ENCODE peak calls at places on chromosomes 6 and 20, in five cellular contexts. H is AG10803, T is cardiac muscle cell, J is HCT116, L is lower lobe of right lung. Z is an unnamed sample.

GRCh38 chr6:43021270-43022047 is at the start of gene RRP36:
- DNase-seq in H (peak; percentile 65), J (no peak), T (peak; percentile 76), L (peak; percentile 91), Z (peak; percentile 89)

GRCh38 chr6:56361812-56362211 is 114.4 kb upstream of the COL21A1 start:
- DNase-seq in J (no peak), L (no peak), T (no peak), H (no peak), Z (no peak)

GRCh38 chr6:111482236-111482958 is 621 bp downstream of the REV3L start:
- DNase-seq in L (peak; percentile 66), J (no peak), H (peak; percentile 59), T (peak; percentile 45), Z (peak; percentile 78)

GRCh38 chr6:11080296-11080695 is 13.3 kb upstream of the SMIM13 start:
- DNase-seq in L (no peak), H (no peak), T (no peak), J (no peak), Z (no peak)

GRCh38 chr20:34011275-34011674 is 17.6 kb downstream of the RALY start:
- DNase-seq in L (no peak), T (no peak), H (no peak), J (no peak), Z (no peak)

GRCh38 chr6:11732036-11732545 is 46.5 kb downstream of the ADTRP start:
- DNase-seq in L (peak; percentile 80), J (no peak), T (peak; percentile 51), H (peak; percentile 97), Z (no peak)

GRCh38 chr6:1325471-1326309 is 13.8 kb downstream of the FOXQ1 start:
- DNase-seq in L (no peak), J (peak; percentile 37), H (peak; percentile 81), T (peak; percentile 84), Z (peak; percentile 67)

GRCh38 chr6:110590821-110591351 is 114.5 kb upstream of the SLC22A16 start:
- DNase-seq in T (peak; percentile 58), H (peak; percentile 22), L (no peak), J (no peak), Z (no peak)

GRCh38 chr20:34024733-34025351 is 31.1 kb downstream of the RALY start:
- DNase-seq in T (no peak), H (no peak), L (no peak), J (no peak), Z (no peak)

GRCh38 chr6:87623248-87623647 is 33.3 kb downstream of the ORC3 start:
- DNase-seq in H (peak; percentile 22), J (no peak), T (peak; percentile 61), L (no peak), Z (peak; percentile 28)

GRCh38 chr6:113936093-113936934 is 34.6 kb downstream of the HDAC2 start:
- DNase-seq in L (no peak), J (peak; percentile 33), T (peak; percentile 76), H (peak; percentile 70), Z (peak; percentile 59)

GRCh38 chr6:33439956-33440648 is 14.3 kb upstream of the ZBTB9 start:
- DNase-seq in T (no peak), L (no peak), J (no peak), H (no peak), Z (no peak)

GRCh38 chr6:17584241-17584803 is 15.8 kb upstream of the FAM8A1 start:
- DNase-seq in L (no peak), T (peak; percentile 87), H (peak; percentile 83), J (peak; percentile 66), Z (peak; percentile 79)

GRCh38 chr6:10555625-10556309 is 34.6 kb downstream of the GCNT2 start:
- DNase-seq in J (no peak), L (peak; percentile 65), H (peak; percentile 15), T (peak; percentile 24), Z (peak; percentile 50)

GRCh38 chr6:35177139-35177538 is 36.0 kb upstream of the TCP11 start:
- DNase-seq in J (no peak), T (no peak), L (no peak), H (no peak), Z (no peak)

GRCh38 chr6:28206527-28207243 is 18.4 kb upstream of the ZSCAN9 start:
- DNase-seq in L (no peak), T (no peak), J (no peak), H (peak; percentile 12), Z (no peak)

GRCh38 chr6:155787168-155787567 is 331.5 kb upstream of the NOX3 start:
- DNase-seq in T (no peak), L (no peak), H (no peak), J (no peak), Z (no peak)

GRCh38 chr20:20199338-20200160 is 147.2 kb downstream of the CFAP61 start:
- DNase-seq in J (no peak), T (no peak), H (no peak), L (no peak), Z (no peak)

GRCh38 chr6:154277578-154278128 is 79.0 kb downstream of the IPCEF1 start:
- DNase-seq in T (no peak), L (no peak), H (no peak), J (no peak), Z (no peak)

GRCh38 chr6:1317302-1317815 is 5.5 kb downstream of the FOXQ1 start:
- DNase-seq in T (no peak), J (no peak), L (no peak), H (no peak), Z (no peak)

GRCh38 chr6:153129873-153130514 is 1.1 kb downstream of the RGS17 start:
- DNase-seq in J (no peak), H (no peak), T (peak; percentile 33), L (no peak), Z (peak; percentile 15)

GRCh38 chr6:107763959-107764358 is 60.2 kb downstream of the SCML4 start:
- DNase-seq in T (peak; percentile 28), J (no peak), H (peak; percentile 60), L (no peak), Z (no peak)

GRCh38 chr6:152270301-152270925 is 366.7 kb downstream of the SYNE1 start:
- DNase-seq in J (no peak), L (no peak), T (peak; percentile 43), H (peak; percentile 58), Z (no peak)

GRCh38 chr6:6820688-6821238 is 232.2 kb downstream of the LY86 start:
- DNase-seq in L (no peak), J (peak; percentile 98), H (no peak), T (no peak), Z (peak; percentile 58)

GRCh38 chr6:25960689-25961088 is 1.9 kb upstream of the TRIM38 start:
- DNase-seq in T (no peak), J (no peak), L (no peak), H (no peak), Z (no peak)

GRCh38 chr6:87669051-87669450 is 33.0 kb downstream of the AKIRIN2 start:
- DNase-seq in L (no peak), H (no peak), J (no peak), T (no peak), Z (no peak)

GRCh38 chr20:33684533-33685327 is 1.5 kb downstream of the E2F1 start:
- DNase-seq in T (no peak), H (no peak), J (no peak), L (no peak), Z (no peak)

GRCh38 chr6:112155900-112156299 is 68.5 kb downstream of the FAM229B start:
- DNase-seq in J (no peak), L (no peak), H (no peak), T (peak; percentile 50), Z (no peak)

GRCh38 chr20:45781391-45781931 is 10.2 kb downstream of the WFDC3 start:
- DNase-seq in J (peak; percentile 92), L (no peak), T (peak; percentile 88), H (peak; percentile 92), Z (peak; percentile 53)

GRCh38 chr20:19823216-19823615 is 65.2 kb downstream of the RIN2 start:
- DNase-seq in L (no peak), J (no peak), T (no peak), H (no peak), Z (no peak)

GRCh38 chr6:107624541-107624940 is 134.6 kb downstream of the SOBP start:
- DNase-seq in T (no peak), J (no peak), L (no peak), H (peak; percentile 7), Z (no peak)

GRCh38 chr6:96812077-96812703 is 25.1 kb downstream of the GPR63 start:
- DNase-seq in J (no peak), L (no peak), H (peak; percentile 9), T (peak; percentile 47), Z (no peak)

GRCh38 chr6:93964296-93964695 is 544.9 kb upstream of the EPHA7 start:
- DNase-seq in T (no peak), J (no peak), L (no peak), H (no peak), Z (no peak)

GRCh38 chr20:41034239-41034638 is 5.6 kb downstream of the TOP1 start:
- DNase-seq in J (no peak), H (no peak), L (no peak), T (no peak), Z (no peak)

GRCh38 chr6:21381336-21381963 is 212.1 kb upstream of the SOX4 start:
- DNase-seq in H (peak; percentile 16), T (peak; percentile 35), L (no peak), J (no peak), Z (peak; percentile 28)

GRCh38 chr6:72783035-72783434 is 161.2 kb downstream of the KCNQ5 start:
- DNase-seq in T (peak; percentile 60), L (no peak), J (no peak), H (no peak), Z (no peak)

GRCh38 chr6:136226027-136226673 is 24.0 kb downstream of the MTFR2 start:
- DNase-seq in L (peak; percentile 70), J (peak; percentile 36), H (peak; percentile 50), T (peak; percentile 78), Z (peak; percentile 65)

GRCh38 chr6:169701953-169702639 is at the start of the genes C6orf120 and WDR27:
- DNase-seq in L (peak; percentile 99), T (peak; percentile 98), H (peak; percentile 96), J (peak; percentile 91), Z (peak; percentile 98)
- TF ChIP-seq CTCF in L (no peak), T (no peak), H (peak; percentile 6), J (no peak), Z (peak; percentile 3)

DNA sequence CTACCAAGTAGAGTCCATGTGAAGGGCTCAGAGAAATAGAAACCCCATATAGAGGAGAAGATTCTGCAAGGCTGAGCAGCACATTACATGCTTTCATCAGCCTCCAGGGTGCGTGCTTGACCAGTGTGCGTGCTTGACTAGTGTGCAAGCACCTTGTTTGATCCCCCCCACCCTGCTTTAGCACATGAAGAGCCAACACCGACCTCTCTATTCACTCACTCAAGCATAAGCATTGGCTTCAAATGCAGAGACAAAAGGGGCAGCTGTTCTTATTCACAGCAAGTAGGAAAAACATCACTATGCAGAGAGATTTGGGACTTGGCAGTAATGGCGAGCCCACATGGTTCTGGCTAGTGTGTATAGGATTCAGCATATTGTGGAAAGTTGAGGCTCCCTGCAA is 278.7 kb upstream of the RNF217 start:
- DNase-seq in H (no peak), L (no peak), T (no peak), J (no peak), Z (no peak)
- TF ChIP-seq CTCF in H (no peak), L (no peak), T (no peak), J (no peak), Z (no peak)

GRCh38 chr20:21509597-21510331 is 4.1 kb downstream of the NKX2-2 start:
- DNase-seq in J (no peak), H (peak; percentile 73), L (peak; percentile 37), T (peak; percentile 39), Z (no peak)
- TF ChIP-seq CTCF in J (no peak), H (peak; percentile 45), L (no peak), T (peak; percentile 22), Z (no peak)

DNA sequence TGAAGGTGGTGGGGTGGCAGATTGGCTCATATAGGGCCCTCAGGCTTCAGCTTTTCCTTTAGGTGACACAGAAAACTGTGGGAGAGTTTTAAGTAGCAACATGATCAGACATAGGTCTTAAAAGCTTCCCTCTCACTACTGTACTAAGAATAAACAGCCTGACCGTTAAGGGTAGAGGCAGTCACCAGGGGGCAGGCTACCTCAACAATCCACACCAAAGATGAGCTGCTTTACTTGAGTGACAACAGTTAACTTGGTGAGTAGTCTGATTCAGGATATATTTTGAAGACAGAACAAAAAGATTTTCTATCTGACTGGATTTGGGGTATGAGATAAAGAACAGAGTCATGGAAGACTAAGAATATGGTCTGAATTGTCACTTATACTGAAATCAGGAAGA is 193.1 kb upstream of the SHLD1 start:
- DNase-seq in J (peak; percentile 13), L (no peak), T (peak; percentile 54), H (peak; percentile 34), Z (peak; percentile 57)
- TF ChIP-seq CTCF in J (peak; percentile 43), L (peak; percentile 41), T (peak; percentile 60), H (peak; percentile 60), Z (peak; percentile 69)

Z was measured in hepatocyte.